ENCODE peak calls at places on chromosomes 12 and 14, in seven cellular contexts. H is HL-60, X is cardiac muscle cell, I is hepatocyte, W is H1, B is sigmoid colon, K is PC-3. N is an unnamed sample.

GRCh38 chr14:105854600-105855245 is 328.3 kb downstream of the TMEM121 start:
- DNase-seq in H (no peak), X (no peak), I (no peak), W (no peak), B (peak), K (no peak), N (peak)

GRCh38 chr12:80208081-80208480 is 108.7 kb downstream of the OTOGL start:
- DNase-seq in H (no peak), X (no peak), I (no peak), W (no peak), B (no peak), K (no peak), N (no peak)

GRCh38 chr14:28461379-28461778 is 305.2 kb upstream of the FOXG1 start:
- DNase-seq in H (no peak), X (no peak), I (no peak), W (no peak), B (no peak), K (no peak), N (no peak)

GRCh38 chr12:70615177-70615576 is 22.1 kb downstream of the PTPRB start:
- DNase-seq in H (no peak), X (no peak), I (no peak), W (no peak), B (no peak), K (no peak), N (no peak)

GRCh38 chr12:71840226-71840847 is 778 bp downstream of the TBC1D15 start:
- DNase-seq in H (no peak), X (no peak), I (peak), W (no peak), B (no peak), K (peak), N (no peak)

GRCh38 chr12:52222692-52223091 is 10.4 kb upstream of the KRT7 start:
- DNase-seq in H (no peak), X (no peak), I (no peak), W (no peak), B (peak), K (no peak), N (no peak)

GRCh38 chr14:60311417-60311816 is 62.4 kb downstream of the PPM1A start:
- DNase-seq in H (no peak), X (no peak), I (no peak), W (no peak), B (no peak), K (peak), N (no peak)

GRCh38 chr12:42332301-42332894 is 6.4 kb downstream of the PPHLN1 start:
- DNase-seq in H (peak), X (peak), I (peak), W (no peak), B (no peak), K (peak), N (no peak)

GRCh38 chr12:5718680-5719079 is 226.4 kb downstream of the ANO2 start:
- DNase-seq in H (no peak), X (no peak), I (no peak), W (no peak), B (no peak), K (no peak), N (peak)

GRCh38 chr12:124445121-124445718 is 122.2 kb downstream of the NCOR2 start:
- DNase-seq in H (no peak), X (no peak), I (no peak), W (no peak), B (no peak), K (no peak), N (peak)

GRCh38 chr12:6264402-6265037 is 46.0 kb upstream of the PLEKHG6 start:
- DNase-seq in H (no peak), X (no peak), I (no peak), W (no peak), B (no peak), K (no peak), N (no peak)

GRCh38 chr14:104876251-104876699 is 11.2 kb downstream of the CEP170B start:
- DNase-seq in H (no peak), X (no peak), I (peak), W (peak), B (no peak), K (peak), N (no peak)

GRCh38 chr12:131766382-131767107 is 55.7 kb downstream of the SFSWAP start:
- DNase-seq in H (no peak), X (no peak), I (no peak), W (no peak), B (no peak), K (no peak), N (no peak)

GRCh38 chr14:64109821-64110554 is 184.2 kb downstream of the ESR2 start:
- DNase-seq in H (no peak), X (no peak), I (no peak), W (no peak), B (no peak), K (no peak), N (no peak)

GRCh38 chr14:50061664-50062437 is 54.5 kb downstream of the VCPKMT start:
- DNase-seq in H (peak), X (peak), I (peak), W (no peak), B (no peak), K (peak), N (no peak)

GRCh38 chr12:50636505-50636904 is 127.4 kb upstream of the ATF1 start:
- DNase-seq in H (no peak), X (no peak), I (no peak), W (no peak), B (no peak), K (no peak), N (no peak)

GRCh38 chr12:29771786-29772185 is 12.0 kb downstream of the TMTC1 start:
- DNase-seq in H (no peak), X (no peak), I (no peak), W (no peak), B (no peak), K (peak), N (no peak)

GRCh38 chr12:24948452-24948815 is 467 bp downstream of the BCAT1 start:
- DNase-seq in H (peak), X (peak), I (peak), W (peak), B (no peak), K (no peak), N (no peak)

GRCh38 chr14:80047761-80048160 is 163.5 kb downstream of the DIO2 start:
- DNase-seq in H (no peak), X (peak), I (no peak), W (no peak), B (no peak), K (no peak), N (no peak)

GRCh38 chr12:52907092-52907810 is 2.4 kb upstream of the KRT8 start:
- DNase-seq in H (peak), X (peak), I (peak), W (no peak), B (no peak), K (peak), N (peak)

GRCh38 chr12:19553177-19553576 is 113.9 kb downstream of the AEBP2 start:
- DNase-seq in H (no peak), X (no peak), I (no peak), W (no peak), B (no peak), K (no peak), N (no peak)

GRCh38 chr14:35878272-35879140 is 52.4 kb downstream of the BRMS1L start:
- DNase-seq in H (no peak), X (no peak), I (peak), W (no peak), B (no peak), K (peak), N (no peak)

GRCh38 chr14:96249016-96249415 is 7.0 kb upstream of the BDKRB1 start:
- DNase-seq in H (peak), X (no peak), I (peak), W (no peak), B (peak), K (no peak), N (no peak)

GRCh38 chr12:44842669-44843068 is 33.4 kb downstream of the NELL2 start:
- DNase-seq in H (no peak), X (no peak), I (no peak), W (no peak), B (no peak), K (no peak), N (no peak)

GRCh38 chr14:100375273-100375962 is 52.3 kb downstream of the SLC25A47 start:
- DNase-seq in H (peak), X (no peak), I (peak), W (no peak), B (peak), K (peak), N (peak)

GRCh38 chr12:93698307-93699092 is 21.3 kb downstream of the CRADD start:
- DNase-seq in H (no peak), X (no peak), I (no peak), W (no peak), B (no peak), K (peak), N (no peak)

GRCh38 chr14:24556756-24557155 is 19.3 kb downstream of the CTSG start:
- DNase-seq in H (no peak), X (no peak), I (no peak), W (no peak), B (no peak), K (peak), N (no peak)

GRCh38 chr12:80157640-80158039 is 58.3 kb downstream of the OTOGL start:
- DNase-seq in H (no peak), X (peak), I (no peak), W (no peak), B (no peak), K (peak), N (no peak)

GRCh38 chr12:120669055-120669828 is 17.7 kb upstream of the MLEC start:
- DNase-seq in H (no peak), X (peak), I (peak), W (peak), B (no peak), K (peak), N (no peak)

GRCh38 chr14:50971122-50971781 is 27.0 kb upstream of the PYGL start:
- DNase-seq in H (no peak), X (no peak), I (no peak), W (no peak), B (no peak), K (no peak), N (no peak)

GRCh38 chr12:122318607-122319311 is 52.5 kb upstream of the VPS33A start:
- DNase-seq in H (no peak), X (no peak), I (no peak), W (no peak), B (no peak), K (peak), N (no peak)

GRCh38 chr12:41368006-41368405 is 179.9 kb downstream of the PDZRN4 start:
- DNase-seq in H (no peak), X (no peak), I (no peak), W (no peak), B (no peak), K (peak), N (no peak)

GRCh38 chr12:100942984-100943749 is 148.6 kb downstream of the ANO4 start:
- DNase-seq in H (no peak), X (no peak), I (no peak), W (no peak), B (no peak), K (no peak), N (no peak)

GRCh38 chr12:78684419-78684818 is 180.2 kb upstream of the SYT1 start:
- DNase-seq in H (no peak), X (no peak), I (no peak), W (no peak), B (no peak), K (no peak), N (no peak)

GRCh38 chr12:24505366-24506025 is 443.4 kb downstream of the BCAT1 start:
- DNase-seq in H (no peak), X (no peak), I (no peak), W (no peak), B (no peak), K (no peak), N (no peak)

GRCh38 chr14:97005908-97006307 is 208.7 kb downstream of the VRK1 start:
- DNase-seq in H (no peak), X (peak), I (no peak), W (no peak), B (no peak), K (no peak), N (no peak)

GRCh38 chr12:95633049-95633545 is 81.8 kb upstream of the USP44 start:
- DNase-seq in H (peak), X (no peak), I (peak), W (no peak), B (no peak), K (peak), N (no peak)

DNA sequence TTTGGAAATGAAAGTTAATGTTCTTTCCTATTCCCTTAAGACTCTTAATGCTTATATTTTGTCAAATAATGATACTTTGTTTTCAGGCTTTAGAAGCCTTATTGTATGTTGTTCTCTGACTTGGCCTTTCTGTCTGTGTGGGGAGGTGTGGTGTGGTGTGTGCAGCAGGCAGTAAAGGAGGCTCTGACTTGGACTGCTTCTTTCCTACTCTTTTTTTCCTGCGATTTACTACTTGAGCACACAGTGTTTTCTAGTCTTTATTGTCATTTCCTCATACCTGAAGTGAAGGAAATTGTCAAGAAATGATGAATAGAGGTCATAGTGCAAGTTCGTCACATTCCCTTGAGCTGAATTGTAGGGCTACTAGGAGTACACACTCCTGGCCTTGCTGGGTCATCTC is 26.9 kb downstream of the PIWIL1 start:
- DNase-seq in H (no peak), X (no peak), I (peak), W (no peak), B (no peak), K (no peak), N (no peak)
- H3K4me3 ChIP-seq in H (no peak), X (no peak), I (no peak), W (no peak), B (no peak), K (no peak), N (no peak)

GRCh38 chr12:89824822-89825221 is 116.2 kb upstream of the ATP2B1 start:
- DNase-seq in H (no peak), X (no peak), I (no peak), W (no peak), B (no peak), K (no peak), N (no peak)

GRCh38 chr12:89828575-89828974 is 119.9 kb upstream of the ATP2B1 start:
- DNase-seq in H (no peak), X (no peak), I (no peak), W (no peak), B (no peak), K (no peak), N (no peak)

GRCh38 chr12:89827592-89827991 is 119.0 kb upstream of the ATP2B1 start:
- DNase-seq in H (no peak), X (no peak), I (no peak), W (no peak), B (no peak), K (no peak), N (no peak)

GRCh38 chr12:89826468-89826867 is 117.8 kb upstream of the ATP2B1 start:
- DNase-seq in H (no peak), X (no peak), I (no peak), W (no peak), B (no peak), K (no peak), N (no peak)

GRCh38 chr12:89825591-89826449 is 117.2 kb upstream of the ATP2B1 start:
- DNase-seq in H (no peak), X (no peak), I (no peak), W (no peak), B (no peak), K (peak), N (no peak)
- TF ChIP-seq CTCF in H (no peak), X (no peak), I (no peak), W (no peak), B (no peak), K (no peak), N (no peak)

GRCh38 chr14:68891851-68892660 is 87.0 kb downstream of the ACTN1 start:
- DNase-seq in H (no peak), X (no peak), I (no peak), W (no peak), B (peak), K (peak), N (no peak)
- H3K27ac ChIP-seq in H (no peak), X (no peak), I (no peak), W (no peak), B (peak), K (no peak), N (no peak)

GRCh38 chr12:65823481-65824313 is 586 bp upstream of the HMGA2 start:
- DNase-seq in H (no peak), X (peak), I (peak), W (peak), B (peak), K (peak), N (no peak)

GRCh38 chr12:65824314-65824563 is at the start of gene HMGA2:
- DNase-seq in H (no peak), X (no peak), I (peak), W (peak), B (peak), K (peak), N (no peak)

GRCh38 chr12:65825323-65825572 is 965 bp downstream of the HMGA2 start:
- DNase-seq in H (no peak), X (no peak), I (no peak), W (no peak), B (no peak), K (no peak), N (no peak)

GRCh38 chr12:65821336-65821735 is 2.9 kb upstream of the HMGA2 start:
- DNase-seq in H (no peak), X (no peak), I (no peak), W (no peak), B (no peak), K (peak), N (no peak)

DNA sequence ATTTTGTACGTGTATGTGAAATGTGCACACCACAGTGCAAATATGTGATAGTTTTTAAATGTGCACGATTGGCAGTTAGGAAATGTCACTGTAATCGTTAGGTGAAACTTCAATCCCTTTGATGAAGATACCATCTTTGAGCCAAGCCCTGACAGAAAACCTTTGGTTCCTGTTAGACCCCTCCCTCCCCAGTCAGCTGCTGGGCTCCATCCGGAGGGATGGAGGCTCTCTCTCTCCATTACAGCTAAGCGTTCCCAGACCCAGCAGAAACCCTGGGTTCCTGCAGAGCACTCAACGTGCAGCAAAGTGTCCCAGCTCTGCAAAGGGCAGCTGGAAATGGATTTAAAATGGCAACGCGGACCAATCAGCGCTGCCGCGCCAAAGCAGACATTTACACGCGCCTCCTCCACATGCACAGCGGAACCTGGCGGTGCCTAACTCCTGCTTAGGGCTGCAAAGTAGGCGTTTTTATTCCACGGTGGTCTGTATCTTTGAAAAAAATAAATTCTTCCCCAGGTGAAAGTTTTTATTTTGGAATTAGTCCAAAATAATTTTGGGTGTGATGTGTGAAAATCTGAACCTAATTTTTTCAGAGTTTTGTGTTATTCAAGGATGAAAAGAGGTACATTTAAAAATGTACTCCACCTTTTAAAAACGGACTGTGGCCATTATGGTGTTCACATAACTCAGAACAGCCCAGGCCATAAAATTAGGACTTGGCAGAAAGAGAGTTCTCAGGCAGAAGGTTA is 1.4 kb upstream of the HMGA2 start:
- DNase-seq in H (no peak), X (peak), I (peak), W (peak), B (no peak), K (peak), N (no peak)
- H3K4me3 ChIP-seq in H (no peak), X (peak), I (peak), W (peak), B (no peak), K (peak), N (peak)

GRCh38 chr12:3534511-3534910 is 43.5 kb downstream of the PRMT8 start:
- DNase-seq in H (no peak), X (no peak), I (no peak), W (peak), B (no peak), K (no peak), N (no peak)

GRCh38 chr12:3538691-3539030 is 47.7 kb downstream of the PRMT8 start:
- DNase-seq in H (no peak), X (peak), I (no peak), W (no peak), B (no peak), K (no peak), N (no peak)

GRCh38 chr12:3535431-3535841 is 44.4 kb downstream of the PRMT8 start:
- DNase-seq in H (no peak), X (no peak), I (no peak), W (peak), B (no peak), K (no peak), N (no peak)

GRCh38 chr12:3537916-3538690 is 47.1 kb downstream of the PRMT8 start:
- DNase-seq in H (no peak), X (no peak), I (no peak), W (peak), B (no peak), K (no peak), N (no peak)

DNA sequence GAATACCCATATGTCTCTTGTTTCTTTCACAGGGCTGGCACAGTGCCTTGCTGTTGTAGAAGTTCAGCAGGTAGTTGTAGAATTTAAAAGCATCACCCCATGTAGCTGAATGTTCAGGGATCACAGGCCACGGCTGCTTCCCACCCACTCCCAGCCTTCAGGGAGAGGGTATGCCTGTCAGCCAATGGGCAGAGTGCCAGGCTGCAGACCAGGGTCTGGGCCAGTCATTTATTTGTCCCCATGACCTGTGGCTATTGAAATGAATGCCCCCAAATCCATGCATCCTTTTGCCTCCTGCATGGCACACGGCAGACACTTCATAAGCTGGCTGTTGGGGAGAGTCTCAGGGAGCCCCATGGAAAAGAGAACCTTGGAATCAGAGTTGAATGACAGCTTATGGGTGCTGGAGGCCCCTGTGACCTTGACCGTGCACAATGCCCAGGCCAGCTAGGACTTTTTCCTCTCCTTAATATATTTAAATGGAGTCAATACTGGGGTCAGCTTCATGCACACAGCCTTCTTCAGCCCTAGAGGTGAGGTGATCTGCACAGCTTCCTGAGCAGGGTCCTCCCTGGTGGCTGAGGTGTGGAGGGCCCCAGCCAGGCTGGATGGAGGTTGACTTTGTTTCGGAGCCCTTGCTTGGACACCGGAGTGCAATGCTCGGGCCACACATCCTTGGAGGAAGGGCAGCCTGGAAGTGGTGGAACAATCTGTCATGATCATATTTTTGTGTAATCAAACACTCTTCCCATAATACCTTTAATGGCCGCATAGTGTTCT is 45.3 kb downstream of the PRMT8 start:
- DNase-seq in H (no peak), X (no peak), I (no peak), W (peak), B (no peak), K (no peak), N (no peak)
- TF ChIP-seq CTCF in H (no peak), X (no peak), I (no peak), W (no peak), B (no peak), K (no peak), N (no peak)

DNA sequence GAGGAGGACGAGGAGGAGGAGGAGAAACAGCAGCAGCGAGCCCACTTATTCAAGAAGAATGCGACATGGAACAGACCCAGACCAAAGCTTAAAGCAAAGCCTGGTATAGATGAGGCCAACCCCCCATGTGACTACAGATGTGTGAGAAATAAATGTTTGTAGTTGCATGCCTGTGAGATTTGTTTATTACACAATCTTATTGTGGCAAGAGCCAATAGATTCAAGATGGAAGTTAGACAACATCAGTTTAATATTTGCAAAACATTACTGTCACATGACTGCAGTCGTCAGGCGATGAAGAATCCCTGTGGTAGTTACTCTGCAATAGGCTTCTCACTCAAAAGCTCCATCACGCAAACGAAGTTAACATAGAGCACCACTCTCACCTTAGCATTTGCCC is 17.2 kb upstream of the SLC35F4 start:
- DNase-seq in H (no peak), X (no peak), I (no peak), W (no peak), B (no peak), K (no peak), N (no peak)
- H3K27ac ChIP-seq in H (no peak), X (no peak), I (no peak), W (no peak), B (no peak), K (no peak), N (no peak)